ENCODE peak calls at places on chromosomes 13 and 19, in five cellular contexts. X is uterus; F is stimulated activated CD4-positive, alpha-beta T cell treated with anti-CD3 and anti-CD28 coated beads, Interleukin-4, amount 100 ng/mL, for 1 hour; N is left ventricle myocardium inferior; W is gastrocnemius medialis. A is an unnamed sample.
A peak's percentile ranks its signal among the peaks of the same experiment; 100 is the strongest.

GRCh38 chr13:112453207-112453829 is 77.2 kb downstream of the SPACA7 start:
- DNase-seq in X (no peak), F (no peak), N (no peak), W (no peak), A (no peak)

GRCh38 chr19:6100284-6100915 is 9.9 kb downstream of the RFX2 start:
- DNase-seq in X (no peak), F (peak; percentile 34), N (no peak), W (no peak), A (no peak)

GRCh38 chr19:18063463-18063862 is 23.3 kb downstream of the IL12RB1 start:
- DNase-seq in X (no peak), F (peak; percentile 36), N (no peak), W (no peak), A (no peak)

GRCh38 chr13:44734204-44734707 is 158.1 kb upstream of the TSC22D1 start:
- DNase-seq in X (no peak), F (no peak), N (peak; percentile 51), W (peak; percentile 98), A (peak; percentile 55)

GRCh38 chr13:94073006-94073744 is 406.3 kb downstream of the DCT start:
- DNase-seq in X (no peak), F (no peak), N (no peak), W (no peak), A (no peak)

GRCh38 chr19:23075031-23075733 is 41.6 kb upstream of the ZNF730 start:
- DNase-seq in X (peak; percentile 61), F (no peak), N (peak; percentile 57), W (no peak), A (peak; percentile 66)

GRCh38 chr13:85728831-85729230 is 70.4 kb downstream of the SLITRK6 start:
- DNase-seq in X (no peak), F (no peak), N (no peak), W (no peak), A (no peak)

GRCh38 chr13:30569901-30570576 is 47.7 kb upstream of the USPL1 start:
- DNase-seq in X (peak; percentile 51), F (no peak), N (no peak), W (peak; percentile 17), A (peak; percentile 88)

GRCh38 chr19:17001603-17002183 is 24.9 kb downstream of the CPAMD8 start:
- DNase-seq in X (no peak), F (peak; percentile 41), N (no peak), W (no peak), A (no peak)

GRCh38 chr13:22517544-22517943 is 663.2 kb upstream of the SGCG start:
- DNase-seq in X (no peak), F (no peak), N (no peak), W (no peak), A (no peak)

GRCh38 chr13:36130542-36131214 is 504 bp downstream of the DCLK1 start:
- DNase-seq in X (peak; percentile 34), F (no peak), N (peak; percentile 30), W (peak; percentile 15), A (no peak)